ENCODE peak calls at places on chromosomes 13 and 19, in eight cellular contexts. X, E, I, C, R, B, N and T are unnamed samples.

GRCh38 chr19:8820234-8820633 is 11.9 kb downstream of the ZNF558 start:
- DNase-seq in I (no peak), X (no peak), N (no peak), E (no peak), R (no peak), C (no peak), B (no peak), T (no peak)

GRCh38 chr19:14381689-14382474 is 638 bp downstream of the ADGRE5 start:
- DNase-seq in N (no peak), E (no peak), X (no peak), R (peak), B (peak), C (no peak), I (peak), T (peak)

GRCh38 chr19:4759388-4760284 is 31.9 kb upstream of the FEM1A start:
- DNase-seq in C (peak), N (peak), E (peak), B (peak), I (peak), X (peak), R (peak), T (no peak)

GRCh38 chr13:52751196-52751595 is 11.6 kb upstream of the CNMD start:
- DNase-seq in N (no peak), C (no peak), E (no peak), R (no peak), X (no peak), I (no peak), B (no peak), T (no peak)

GRCh38 chr19:17513801-17514200 is 2.4 kb downstream of the PGLS start:
- DNase-seq in B (no peak), E (no peak), X (no peak), C (no peak), I (no peak), R (no peak), N (no peak), T (no peak)

GRCh38 chr13:49341517-49341916 is 93.8 kb downstream of the CDADC1 start:
- DNase-seq in R (no peak), I (no peak), N (no peak), B (no peak), E (no peak), X (no peak), C (no peak), T (no peak)

GRCh38 chr19:42363614-42364346 is 26.3 kb downstream of the CNFN start:
- DNase-seq in X (no peak), C (no peak), R (no peak), E (no peak), I (no peak), N (no peak), B (no peak), T (no peak)

GRCh38 chr13:48908381-48909087 is 67.2 kb upstream of the FNDC3A start:
- DNase-seq in E (no peak), C (no peak), I (peak), X (no peak), R (no peak), B (no peak), N (no peak), T (no peak)

GRCh38 chr19:19214892-19215291 is 3.1 kb downstream of the NCAN start:
- DNase-seq in E (no peak), N (no peak), X (no peak), C (peak), B (no peak), R (peak), I (peak), T (no peak)

GRCh38 chr13:98406475-98406874 is 170.4 kb downstream of the STK24 start:
- DNase-seq in E (no peak), B (no peak), N (no peak), C (no peak), I (no peak), X (no peak), R (no peak), T (no peak)

GRCh38 chr13:46909037-46909436 is 12.2 kb upstream of the HTR2A start:
- DNase-seq in R (no peak), I (peak), N (no peak), B (no peak), X (no peak), E (no peak), C (no peak), T (no peak)

GRCh38 chr13:110338441-110339101 is 31.5 kb downstream of the COL4A2 start:
- DNase-seq in I (peak), N (no peak), R (no peak), E (no peak), C (peak), B (no peak), X (peak), T (no peak)

GRCh38 chr19:33660426-33661160 is 38.8 kb downstream of the CHST8 start:
- DNase-seq in B (no peak), N (no peak), I (no peak), X (no peak), E (no peak), R (no peak), C (no peak), T (no peak)

GRCh38 chr13:28251462-28251861 is 113.1 kb downstream of the PAN3 start:
- DNase-seq in X (no peak), B (no peak), E (no peak), C (no peak), N (no peak), R (no peak), I (no peak), T (no peak)
- H3K4me3 ChIP-seq in X (no peak), B (no peak), E (no peak), C (no peak), N (no peak), R (no peak), I (no peak), T (no peak)

GRCh38 chr19:3363841-3364500 is 2.4 kb upstream of the NFIC start:
- DNase-seq in X (no peak), E (no peak), B (no peak), I (no peak), C (no peak), N (no peak), R (peak), T (no peak)

GRCh38 chr19:3362217-3362907 is 4.0 kb upstream of the NFIC start:
- DNase-seq in C (no peak), B (no peak), R (no peak), X (no peak), N (no peak), E (no peak), I (no peak), T (no peak)

GRCh38 chr19:3359850-3360493 is 6.4 kb upstream of the NFIC start:
- DNase-seq in B (no peak), R (peak), C (no peak), N (no peak), X (peak), I (no peak), E (no peak), T (no peak)

GRCh38 chr19:3360494-3361383 is 5.6 kb upstream of the NFIC start:
- DNase-seq in B (peak), C (peak), X (peak), N (peak), E (no peak), I (no peak), R (peak), T (no peak)

DNA sequence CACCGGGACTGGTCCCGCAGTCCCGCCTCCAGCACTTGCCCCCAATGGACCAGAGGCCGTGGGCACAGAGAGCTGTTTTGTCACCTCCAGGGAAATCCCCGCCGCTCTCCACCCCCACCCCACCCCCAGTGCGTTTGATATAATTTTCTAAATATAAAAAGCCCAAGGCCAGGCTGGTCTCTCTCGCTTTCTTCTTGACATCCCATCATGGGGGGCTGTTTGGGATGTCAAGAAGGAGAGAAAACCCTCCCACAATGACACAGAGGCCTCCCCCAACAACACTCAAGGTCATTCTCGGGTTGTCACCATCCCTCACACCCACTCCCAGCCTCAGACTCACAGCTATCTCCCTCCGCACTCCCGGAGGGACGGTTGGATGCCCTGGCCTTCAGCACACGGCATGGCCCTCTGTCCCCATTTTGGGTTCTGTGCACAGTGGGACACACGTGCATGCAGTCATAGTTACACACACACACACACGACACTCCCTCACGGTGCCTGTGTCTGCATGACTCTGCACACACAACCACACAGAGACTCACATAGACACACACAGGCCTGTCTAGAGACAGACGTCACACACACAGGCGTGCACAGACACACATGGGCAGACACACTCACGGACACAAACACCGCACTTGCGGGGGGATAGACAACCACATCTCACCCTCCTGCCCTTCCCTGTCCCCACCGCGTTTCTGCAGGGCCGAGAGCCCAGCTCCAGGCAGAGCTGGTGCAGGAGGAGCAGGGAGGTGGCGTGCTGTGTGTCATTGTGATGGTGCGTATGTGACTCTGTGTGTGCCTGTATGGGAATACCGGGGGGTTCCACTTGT is 4.8 kb upstream of the NFIC start:
- DNase-seq in E (no peak), B (no peak), R (peak), C (no peak), X (no peak), N (no peak), I (no peak), T (no peak)
- H3K4me3 ChIP-seq in E (no peak), B (no peak), R (no peak), C (no peak), X (peak), N (no peak), I (peak), T (no peak)

DNA sequence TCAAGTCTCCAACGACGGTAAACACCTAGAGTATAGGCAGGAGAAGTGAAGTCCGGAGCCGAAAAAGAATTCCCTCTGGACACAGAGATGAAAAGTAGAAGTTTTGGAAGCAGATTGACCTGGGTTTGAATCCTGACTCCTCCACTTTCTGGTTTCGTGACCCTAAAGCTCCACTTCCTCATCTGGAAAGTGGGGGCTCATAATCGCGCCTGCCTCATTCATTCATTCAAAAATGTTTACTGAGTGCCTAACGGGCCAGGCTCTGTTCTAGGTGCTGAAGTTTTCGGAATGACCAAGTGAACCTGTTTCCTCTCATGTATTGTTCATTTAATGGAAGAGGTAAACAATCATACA is 7.1 kb upstream of the EML2 start:
- DNase-seq in X (no peak), I (no peak), E (no peak), C (no peak), N (no peak), B (no peak), R (no peak), T (no peak)
- H3K4me3 ChIP-seq in X (peak), I (no peak), E (peak), C (no peak), N (no peak), B (peak), R (no peak), T (peak)

DNA sequence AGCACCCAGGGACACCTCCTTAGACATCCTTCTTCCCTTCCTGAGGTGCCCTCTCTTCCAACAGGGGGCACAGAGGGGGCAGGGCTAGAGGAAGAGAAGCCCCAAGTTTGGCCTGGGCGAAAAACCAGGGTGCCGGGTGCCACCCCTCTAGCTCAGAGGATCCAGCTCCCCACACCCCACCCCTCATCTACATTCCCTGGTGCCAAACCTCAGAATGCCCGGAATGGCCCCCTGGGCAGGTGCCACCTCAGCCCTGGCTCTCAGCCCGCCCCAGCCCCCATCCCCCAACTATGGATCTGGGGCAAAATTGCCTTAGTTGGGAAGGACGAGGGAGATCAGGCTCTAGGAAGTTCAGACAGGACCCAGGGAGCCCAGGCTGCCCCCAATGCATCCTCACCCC is 2.0 kb downstream of the CNN1 start:
- DNase-seq in R (peak), E (no peak), N (no peak), C (no peak), I (no peak), B (no peak), X (no peak), T (no peak)
- H3K4me3 ChIP-seq in R (no peak), E (no peak), N (no peak), C (no peak), I (no peak), B (no peak), X (no peak), T (no peak)